ENCODE peak calls at places on chromosomes 4 and X, in four cellular contexts. U is H9, R is IMR-90, Q is H1. I is an unnamed sample.
A peak's percentile ranks its signal among the peaks of the same experiment; 100 is the strongest.

GRCh38 chrX:152170621-152171020 is 32.2 kb upstream of the MAGEA10 start:
- DNase-seq in U (no peak), Q (no peak), R (no peak), I (no peak)

GRCh38 chrX:129744881-129745321 is 6.1 kb downstream of the XPNPEP2 start:
- DNase-seq in U (no peak), R (no peak), Q (no peak), I (no peak)

GRCh38 chr4:177879851-177880250 is 437.6 kb upstream of the AGA start:
- DNase-seq in Q (peak; percentile 57), U (peak; percentile 59), R (no peak), I (peak; percentile 61)

GRCh38 chr4:185086053-185086452 is 57.0 kb upstream of the SLC25A4 start:
- DNase-seq in U (peak; percentile 60), R (no peak), Q (no peak), I (peak; percentile 36)

GRCh38 chr4:72295966-72296557 is 264.3 kb downstream of the NPFFR2 start:
- DNase-seq in U (no peak), R (peak; percentile 57), Q (no peak), I (peak; percentile 75)

GRCh38 chr4:183337349-183337748 is 15.1 kb upstream of the CLDN24 start:
- DNase-seq in Q (no peak), U (no peak), R (no peak), I (no peak)

GRCh38 chr4:80535551-80535950 is 200.0 kb downstream of the CFAP299 start:
- DNase-seq in R (no peak), Q (no peak), U (no peak), I (no peak)

GRCh38 chrX:120755066-120755846 is 120.4 kb downstream of the CT47B1 start:
- DNase-seq in U (no peak), Q (no peak), R (no peak), I (no peak)

GRCh38 chr4:123234966-123235365 is 161.6 kb upstream of the SPRY1 start:
- DNase-seq in R (no peak), U (no peak), Q (no peak), I (no peak)

GRCh38 chrX:16487620-16488380 is 162.2 kb upstream of the S100G start:
- DNase-seq in R (peak; percentile 66), U (no peak), Q (no peak), I (no peak)

GRCh38 chr4:166481014-166481507 is 608.0 kb downstream of the TLL1 start:
- DNase-seq in U (no peak), Q (no peak), R (no peak), I (peak; percentile 5)

GRCh38 chr4:185278716-185279115 is 69.3 kb downstream of the SNX25 start:
- DNase-seq in Q (no peak), R (peak; percentile 57), U (no peak), I (no peak)

GRCh38 chrX:152915541-152916241 is 17.8 kb downstream of the ZNF185 start:
- DNase-seq in U (peak; percentile 62), Q (peak; percentile 65), R (peak; percentile 79), I (peak; percentile 67)

GRCh38 chr4:3476936-3477749 is 14.0 kb downstream of the DOK7 start:
- DNase-seq in Q (no peak), R (no peak), U (no peak), I (no peak)

GRCh38 chr4:189124149-189124758 is 816.4 kb upstream of the FRG1 start:
- DNase-seq in Q (no peak), R (peak; percentile 74), U (no peak), I (peak; percentile 38)

GRCh38 chrX:39253551-39253950 is 452.3 kb downstream of the MID1IP1 start:
- DNase-seq in Q (no peak), R (no peak), U (no peak), I (no peak)

GRCh38 chr4:76301775-76302162 is 4.8 kb upstream of the STBD1 start:
- DNase-seq in Q (no peak), U (no peak), R (no peak), I (no peak)

GRCh38 chr4:109751852-109752251 is 22.0 kb upstream of the PLA2G12A start:
- DNase-seq in R (no peak), Q (no peak), U (no peak), I (no peak)

DNA sequence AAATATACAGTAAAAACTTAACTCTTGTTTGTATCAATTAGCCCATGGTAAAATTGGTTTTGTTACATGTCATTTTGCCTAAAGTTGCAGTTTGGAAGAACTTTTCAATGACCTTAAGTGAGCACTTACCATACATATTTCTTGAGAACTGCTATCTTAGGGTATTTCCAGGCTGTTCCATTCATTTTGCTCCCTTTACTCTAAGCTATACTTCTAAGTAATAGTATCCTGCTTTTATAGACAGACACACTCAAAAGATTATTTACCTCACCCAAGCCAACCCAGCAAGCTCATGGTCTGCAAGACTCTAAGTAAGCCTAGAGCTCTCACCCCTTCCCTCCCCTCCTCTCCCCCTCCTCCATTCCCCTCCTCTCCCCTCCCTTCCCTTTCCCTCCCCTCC is 294.0 kb downstream of the HS3ST1 start:
- DNase-seq in R (no peak), U (no peak), Q (no peak), I (no peak)
- H3K56ac ChIP-seq in R (no peak overlapping the region), U (no peak overlapping the region), Q (no peak overlapping the region), I (no peak overlapping the region)

DNA sequence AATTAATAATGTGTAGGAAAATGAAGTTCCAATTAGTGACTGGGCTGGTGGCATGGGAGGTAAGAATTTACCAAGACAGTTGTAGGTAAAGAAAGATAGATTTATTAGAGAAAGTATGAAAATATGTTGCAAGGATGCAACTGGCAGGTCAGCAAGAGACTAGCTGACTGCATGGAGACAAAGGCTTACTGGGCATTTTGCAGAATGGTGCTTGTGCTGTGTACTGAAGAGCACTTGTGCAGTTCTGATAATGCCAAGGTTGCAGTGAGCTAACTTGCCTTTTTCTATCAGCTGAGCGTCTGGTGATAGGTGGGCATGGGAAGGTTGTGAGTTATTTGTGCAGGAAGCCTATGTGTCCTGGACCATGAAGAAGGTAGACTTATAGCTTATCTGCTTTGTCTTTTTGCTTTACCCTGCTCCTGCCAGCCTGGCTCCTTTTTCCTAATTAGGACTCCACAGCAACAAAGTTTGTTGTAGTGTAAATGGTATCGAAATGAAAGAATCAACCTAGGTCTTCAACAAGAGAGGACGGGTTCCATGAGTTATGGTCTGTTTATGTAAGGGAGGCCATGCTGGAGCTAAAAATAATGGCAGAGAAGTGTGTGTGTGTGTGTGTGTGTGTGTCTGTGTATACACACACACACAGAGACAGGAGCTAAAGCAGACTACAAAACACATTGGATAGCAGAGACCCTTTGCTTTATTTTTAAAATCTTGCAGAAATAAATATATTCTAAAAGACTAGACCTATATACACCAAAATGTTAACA is 15.0 kb downstream of the BST1 start:
- DNase-seq in U (no peak), Q (no peak), R (peak; percentile 41), I (no peak)
- H3K27ac ChIP-seq in U (no peak overlapping the region), Q (no peak overlapping the region), R (peak overlapping the region; percentile 11), I (no peak overlapping the region)

GRCh38 chr4:45621926-45622325 is 501.9 kb downstream of the GABRG1 start:
- DNase-seq in R (no peak), Q (no peak), U (no peak), I (no peak)
- H3K56ac ChIP-seq in R (no peak overlapping the region), Q (no peak overlapping the region), U (no peak overlapping the region), I (no peak overlapping the region)

GRCh38 chrX:23334536-23334870 is at the start of gene PTCHD1:
- DNase-seq in Q (no peak), U (no peak), R (no peak), I (no peak)

GRCh38 chrX:23332101-23332887 is 2.4 kb upstream of the PTCHD1 start:
- DNase-seq in Q (peak; percentile 44), U (peak; percentile 42), R (no peak), I (no peak)

GRCh38 chrX:23332888-23333821 is 1.5 kb upstream of the PTCHD1 start:
- DNase-seq in Q (peak; percentile 57), R (no peak), U (peak; percentile 66), I (peak; percentile 69)

GRCh38 chrX:23333842-23334535 is 660 bp upstream of the PTCHD1 start:
- DNase-seq in Q (peak; percentile 54), R (no peak), U (peak; percentile 76), I (peak; percentile 76)

GRCh38 chrX:23331701-23332100 is 2.9 kb upstream of the PTCHD1 start:
- DNase-seq in Q (peak; percentile 47), U (peak; percentile 51), R (no peak), I (peak; percentile 47)
- H3K27ac ChIP-seq in Q (no peak overlapping the region), U (no peak overlapping the region), R (no peak overlapping the region), I (no peak overlapping the region)

GRCh38 chr4:43282534-43282933 is 390.0 kb downstream of the GRXCR1 start:
- DNase-seq in U (peak; percentile 28), R (no peak), Q (no peak), I (no peak)

GRCh38 chr4:43286137-43286536 is 393.6 kb downstream of the GRXCR1 start:
- DNase-seq in Q (no peak), R (no peak), U (no peak), I (no peak)
- H3K56ac ChIP-seq in Q (no peak overlapping the region), R (no peak overlapping the region), U (no peak overlapping the region), I (no peak overlapping the region)

GRCh38 chr4:168540086-168540864 is 43.4 kb downstream of the PALLD start:
- DNase-seq in U (no peak), Q (no peak), R (peak; percentile 86), I (peak; percentile 11)

GRCh38 chr4:168537556-168537955 is 40.7 kb downstream of the PALLD start:
- DNase-seq in R (no peak), Q (no peak), U (no peak), I (no peak)

GRCh38 chr4:168537086-168537485 is 40.2 kb downstream of the PALLD start:
- DNase-seq in R (no peak), U (no peak), Q (no peak), I (no peak)

GRCh38 chr4:168540865-168541607 is 44.2 kb downstream of the PALLD start:
- DNase-seq in R (no peak), Q (no peak), U (no peak), I (no peak)

GRCh38 chr4:168541608-168541953 is 44.7 kb downstream of the PALLD start:
- DNase-seq in Q (no peak), R (peak; percentile 70), U (no peak), I (no peak)
- H3K27ac ChIP-seq in Q (no peak overlapping the region), R (no peak overlapping the region), U (no peak overlapping the region), I (no peak overlapping the region)

DNA sequence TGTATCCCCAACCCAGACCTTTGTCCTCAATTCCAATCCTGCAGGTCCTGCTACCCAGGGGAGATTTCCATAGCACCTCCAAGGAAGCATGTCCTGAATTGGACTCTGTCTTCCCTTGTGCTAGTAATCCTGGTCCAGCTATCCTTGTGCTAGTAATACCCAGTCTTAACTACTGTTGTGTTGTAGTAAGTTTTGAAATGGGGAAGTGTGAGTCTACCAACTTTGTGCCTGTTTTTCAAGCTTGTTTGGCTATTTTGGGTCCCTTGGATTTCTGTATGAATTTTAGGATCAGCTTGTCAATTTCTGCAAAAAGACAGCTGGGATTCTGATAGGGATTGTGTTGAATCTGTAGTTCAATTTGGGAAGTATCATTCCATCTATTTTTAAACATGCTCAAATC is 51.4 kb downstream of the CD99L2 start:
- DNase-seq in Q (no peak), U (no peak), R (no peak), I (no peak)
- H3K56ac ChIP-seq in Q (no peak overlapping the region), U (no peak overlapping the region), R (no peak overlapping the region), I (no peak overlapping the region)

I was measured in mesendoderm.